ENCODE peak calls at places on chromosome 18, in seven cellular contexts. D is Peyer's patch, L is GM13977, Y is AG09319, S is psoas muscle, U is upper lobe of right lung, P is tibial artery. T is an unnamed sample.

GRCh38 chr18:59874166-59874565 is 25.6 kb upstream of the PMAIP1 start:
- DNase-seq in Y (peak), U (no peak), P (no peak), S (no peak), D (no peak), L (no peak), T (no peak)

GRCh38 chr18:31225668-31226067 is 63.0 kb upstream of the DSC1 start:
- DNase-seq in Y (no peak), D (no peak), S (no peak), U (no peak), P (no peak), L (no peak), T (no peak)

GRCh38 chr18:46341989-46342525 is 237.9 kb downstream of the HAUS1 start:
- DNase-seq in D (no peak), Y (no peak), S (no peak), U (peak), L (no peak), P (no peak), T (no peak)

GRCh38 chr18:35131387-35132283 is 90.4 kb downstream of the MAPRE2 start:
- DNase-seq in S (no peak), P (no peak), D (no peak), Y (no peak), L (no peak), U (no peak), T (no peak)

GRCh38 chr18:73670536-73670935 is 477.1 kb downstream of the FBXO15 start:
- DNase-seq in L (no peak), P (no peak), S (no peak), U (no peak), D (no peak), Y (no peak), T (no peak)

GRCh38 chr18:38318416-38318815 is 752.8 kb upstream of the CELF4 start:
- DNase-seq in U (no peak), L (no peak), Y (no peak), S (no peak), D (no peak), P (no peak), T (no peak)

GRCh38 chr18:73007195-73007934 is 139.6 kb upstream of the NETO1 start:
- DNase-seq in P (no peak), S (no peak), D (no peak), Y (no peak), L (no peak), U (no peak), T (no peak)

GRCh38 chr18:267380-267687 is 513 bp downstream of the THOC1 start:
- DNase-seq in P (no peak), Y (no peak), U (no peak), L (no peak), S (no peak), D (no peak), T (no peak)

GRCh38 chr18:55470826-55471225 is 117.2 kb downstream of the TCF4 start:
- DNase-seq in D (no peak), S (no peak), P (no peak), Y (no peak), U (no peak), L (no peak), T (no peak)

GRCh38 chr18:56538756-56539155 is 99.6 kb downstream of the TXNL1 start:
- DNase-seq in U (no peak), Y (no peak), D (no peak), L (no peak), P (no peak), S (no peak), T (no peak)

GRCh38 chr18:74501386-74501785 is 5.2 kb downstream of the CNDP2 start:
- DNase-seq in L (no peak), Y (no peak), U (no peak), P (peak), D (peak), S (no peak), T (no peak)

GRCh38 chr18:54440292-54440691 is 82.6 kb downstream of the C18orf54 start:
- DNase-seq in U (no peak), D (no peak), S (no peak), L (no peak), P (no peak), Y (no peak), T (no peak)

GRCh38 chr18:79093986-79094385 is 24.8 kb downstream of the ATP9B start:
- DNase-seq in Y (no peak), L (no peak), U (no peak), S (no peak), D (no peak), P (no peak), T (no peak)

GRCh38 chr18:59921384-59921891 is 21.6 kb downstream of the PMAIP1 start:
- DNase-seq in L (no peak), Y (no peak), D (peak), U (no peak), P (no peak), S (no peak), T (no peak)

GRCh38 chr18:61580061-61580460 is 246.8 kb downstream of the CDH20 start:
- DNase-seq in D (no peak), S (no peak), P (no peak), L (no peak), U (no peak), Y (no peak), T (no peak)

GRCh38 chr18:34122724-34123334 is 101.9 kb downstream of the NOL4 start:
- DNase-seq in L (peak), Y (peak), D (peak), S (no peak), U (no peak), P (no peak), T (peak)

GRCh38 chr18:55779711-55780590 is 192.0 kb upstream of the TCF4 start:
- DNase-seq in D (peak), U (peak), P (no peak), L (peak), Y (no peak), S (peak), T (peak)

GRCh38 chr18:37729715-37730114 is 164.1 kb upstream of the CELF4 start:
- DNase-seq in P (no peak), U (no peak), L (no peak), S (no peak), D (no peak), Y (no peak), T (no peak)

GRCh38 chr18:54712315-54712714 is 116.0 kb upstream of the RAB27B start:
- DNase-seq in S (no peak), P (no peak), L (no peak), Y (no peak), U (no peak), D (no peak), T (no peak)

GRCh38 chr18:45332911-45333310 is 282.4 kb upstream of the SLC14A2 start:
- DNase-seq in Y (no peak), S (no peak), D (no peak), P (no peak), L (no peak), U (no peak), T (no peak)

GRCh38 chr18:26088482-26088881 is 1.9 kb downstream of the SS18 start:
- DNase-seq in L (no peak), Y (no peak), U (no peak), S (no peak), D (no peak), P (no peak), T (no peak)

GRCh38 chr18:1253825-1254224 is 349.2 kb downstream of the ADCYAP1 start:
- DNase-seq in S (no peak), Y (no peak), P (no peak), D (no peak), U (no peak), L (no peak), T (no peak)

GRCh38 chr18:44123743-44124142 is 556.9 kb upstream of the SETBP1 start:
- DNase-seq in D (no peak), Y (no peak), U (no peak), P (no peak), L (no peak), S (no peak), T (no peak)

GRCh38 chr18:59149007-59149406 is 9.3 kb downstream of the SEC11C start:
- DNase-seq in S (no peak), P (no peak), U (no peak), Y (no peak), L (no peak), D (no peak), T (no peak)

GRCh38 chr18:8890957-8891464 is 185.7 kb downstream of the MTCL1 start:
- DNase-seq in D (peak), S (no peak), L (no peak), U (no peak), P (no peak), Y (peak), T (no peak)

GRCh38 chr18:54805571-54806334 is 22.5 kb upstream of the RAB27B start:
- DNase-seq in D (no peak), L (no peak), Y (no peak), U (no peak), P (no peak), S (no peak), T (no peak)

GRCh38 chr18:14978962-14979535 is 231.1 kb downstream of the ANKRD30B start:
- DNase-seq in Y (peak), U (peak), S (no peak), L (no peak), D (no peak), P (no peak), T (peak)

GRCh38 chr18:54075681-54076080 is 148.8 kb downstream of the MBD2 start:
- DNase-seq in Y (no peak), D (no peak), S (no peak), P (no peak), U (no peak), L (no peak), T (no peak)

GRCh38 chr18:45521777-45522176 is 93.5 kb upstream of the SLC14A2 start:
- DNase-seq in Y (no peak), L (peak), P (peak), S (no peak), U (no peak), D (no peak), T (no peak)

GRCh38 chr18:8799593-8799992 is 94.2 kb downstream of the MTCL1 start:
- DNase-seq in Y (no peak), D (no peak), P (no peak), L (no peak), U (no peak), S (no peak), T (no peak)

GRCh38 chr18:75638223-75638596 is 210.7 kb upstream of the SMIM21 start:
- DNase-seq in L (no peak), P (no peak), U (no peak), D (no peak), S (no peak), Y (no peak), T (no peak)
- TF ChIP-seq CTCF in L (no peak), P (no peak), U (no peak), D (no peak), S (no peak), Y (peak), T (no peak)

GRCh38 chr18:10784596-10785202 is 258.9 kb downstream of the NAPG start:
- DNase-seq in L (no peak), P (no peak), D (no peak), S (no peak), U (no peak), Y (no peak), T (no peak)
- TF ChIP-seq CTCF in L (no peak), P (no peak), D (no peak), S (no peak), U (no peak), Y (no peak), T (no peak)

DNA sequence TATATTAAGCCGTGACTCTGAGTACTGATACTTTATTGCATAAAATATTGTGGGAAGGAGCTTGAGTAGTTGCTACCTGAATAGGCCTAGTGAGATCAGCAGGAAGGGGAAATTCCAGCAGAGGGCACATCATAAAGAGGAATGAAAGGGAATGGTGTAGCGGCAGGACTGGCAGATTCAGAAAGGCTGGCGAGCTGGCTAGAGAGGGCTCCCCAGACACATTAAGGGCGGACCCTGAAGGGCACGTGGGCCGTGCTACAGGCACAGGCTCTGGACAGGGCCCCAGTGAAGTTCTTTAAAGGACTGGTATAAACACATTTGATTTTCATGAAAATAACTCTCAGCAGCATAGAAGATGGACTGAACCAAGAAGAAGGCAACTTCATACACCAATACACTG is 43.0 kb downstream of the PTPN2 start:
- DNase-seq in Y (no peak), S (no peak), D (no peak), L (no peak), P (no peak), U (no peak), T (no peak)
- TF ChIP-seq CTCF in Y (no peak), S (no peak), D (no peak), L (no peak), P (no peak), U (no peak), T (no peak)

GRCh38 chr18:48334845-48335244 is 74.3 kb downstream of the ZBTB7C start:
- DNase-seq in L (no peak), P (no peak), D (no peak), Y (no peak), U (no peak), S (no peak), T (no peak)

GRCh38 chr18:48335829-48336228 is 73.4 kb downstream of the ZBTB7C start:
- DNase-seq in S (no peak), Y (no peak), U (no peak), L (no peak), P (no peak), D (no peak), T (no peak)

GRCh38 chr18:48338915-48339314 is 70.3 kb downstream of the ZBTB7C start:
- DNase-seq in Y (no peak), L (no peak), P (no peak), S (no peak), U (no peak), D (no peak), T (no peak)

GRCh38 chr18:48337053-48337452 is 72.1 kb downstream of the ZBTB7C start:
- DNase-seq in P (peak), Y (no peak), D (no peak), S (no peak), U (no peak), L (no peak), T (no peak)

GRCh38 chr18:48336332-48336731 is 72.9 kb downstream of the ZBTB7C start:
- DNase-seq in L (no peak), S (no peak), U (no peak), D (no peak), P (no peak), Y (no peak), T (no peak)
- TF ChIP-seq CTCF in L (no peak), S (peak), U (peak), D (no peak), P (peak), Y (no peak), T (no peak)

GRCh38 chr18:11859903-11860407 is 8.7 kb downstream of the CHMP1B start:
- DNase-seq in S (no peak), P (no peak), D (peak), U (no peak), L (no peak), Y (no peak), T (no peak)
- TF ChIP-seq CTCF in S (peak), P (no peak), D (no peak), U (no peak), L (no peak), Y (no peak), T (no peak)

GRCh38 chr18:6414118-6414722 is 491 bp downstream of the L3MBTL4 start:
- DNase-seq in Y (no peak), P (peak), S (peak), D (peak), L (peak), U (peak), T (peak)
- TF ChIP-seq CTCF in Y (no peak), P (no peak), S (no peak), D (peak), L (peak), U (peak), T (no peak)

DNA sequence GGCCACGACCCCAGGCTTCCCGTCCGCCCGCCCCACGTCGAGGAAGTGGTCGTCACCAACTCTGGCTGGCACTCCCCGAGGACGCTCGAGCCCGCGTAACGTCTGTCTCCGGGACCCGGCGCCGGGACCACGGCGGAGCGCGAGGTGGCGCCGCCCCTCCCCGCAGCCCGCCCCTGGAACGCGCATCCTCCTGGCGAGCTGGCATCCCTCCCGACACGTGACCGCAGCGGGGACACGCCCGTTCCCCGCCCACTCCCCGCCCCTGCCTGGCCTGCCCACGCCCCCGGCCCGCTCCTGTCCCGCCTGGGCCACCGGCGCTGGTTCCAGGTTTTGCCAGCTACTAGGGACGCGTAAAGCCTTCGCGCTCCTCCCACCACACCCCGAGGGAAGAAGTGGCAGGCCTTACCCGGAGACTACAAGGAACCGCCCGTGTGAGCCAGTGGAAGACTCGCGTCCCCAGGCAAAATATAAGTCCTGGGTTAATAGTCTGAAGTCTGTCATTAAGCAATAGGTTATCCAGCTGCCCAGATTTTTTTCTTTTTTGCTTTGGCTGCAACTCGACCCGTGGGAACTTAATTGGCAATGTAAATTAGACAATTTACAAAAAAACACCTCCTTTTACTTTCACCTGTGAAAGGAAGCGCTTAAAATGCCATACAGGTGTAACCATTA is at the start of gene OSBPL1A:
- DNase-seq in P (peak), Y (peak), U (peak), S (peak), L (peak), D (peak), T (peak)
- TF ChIP-seq CTCF in P (no peak), Y (no peak), U (no peak), S (no peak), L (no peak), D (no peak), T (no peak)

DNA sequence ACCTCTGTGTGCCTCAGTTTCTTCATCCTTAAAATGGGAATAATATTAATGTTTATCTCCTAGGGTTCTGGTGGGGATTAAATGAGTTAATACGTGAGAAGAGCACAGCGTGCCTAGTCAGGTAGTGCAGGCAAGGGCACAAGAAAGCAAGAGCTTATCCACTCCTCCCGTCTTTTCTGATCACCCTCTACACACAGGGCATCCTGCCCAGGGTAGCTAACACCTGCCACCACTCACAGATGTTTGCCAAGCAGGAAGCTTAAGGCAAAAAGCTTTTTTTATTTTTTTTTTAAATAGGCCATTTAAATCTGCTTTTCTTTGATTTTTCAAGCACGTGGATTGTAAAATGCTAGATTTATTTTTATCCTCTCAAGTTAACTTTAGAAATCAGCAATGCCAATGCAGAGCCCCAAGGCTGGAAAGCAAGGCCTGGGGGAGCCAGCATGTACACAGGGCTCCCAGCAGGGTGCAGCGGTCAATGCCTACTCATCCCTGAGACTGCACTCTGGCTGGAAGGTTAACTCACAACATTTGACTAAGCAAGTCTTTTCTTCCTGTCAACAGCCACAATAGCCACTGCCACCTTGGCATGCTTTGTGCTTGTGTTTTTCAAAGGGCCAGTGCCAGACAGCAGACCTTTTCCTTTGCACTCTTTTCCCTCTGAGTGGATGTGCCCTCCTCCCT is 86.5 kb upstream of the ACAA2 start:
- DNase-seq in L (no peak), P (no peak), Y (no peak), D (no peak), U (no peak), S (no peak), T (peak)
- TF ChIP-seq CTCF in L (no peak), P (no peak), Y (no peak), D (peak), U (no peak), S (no peak), T (no peak)

DNA sequence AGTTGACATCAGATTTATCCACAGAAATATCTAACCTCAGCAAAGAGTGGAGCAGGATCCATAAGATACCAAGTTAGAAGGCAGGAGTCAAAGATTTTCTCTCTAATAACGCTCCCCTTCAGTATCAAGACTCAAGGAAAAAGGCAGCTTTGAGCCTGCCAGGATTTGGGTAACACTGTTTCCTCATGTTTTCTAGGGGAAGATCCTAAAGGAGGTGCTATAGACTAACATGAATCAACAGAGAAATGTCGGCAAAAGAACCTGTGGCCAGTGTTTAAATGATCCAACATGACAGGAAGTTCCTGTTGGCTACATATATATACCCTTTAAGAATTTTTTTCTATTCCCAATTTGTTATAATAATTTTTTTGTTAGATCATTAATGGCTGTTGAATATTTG is 402.3 kb downstream of the TGIF1 start:
- DNase-seq in D (no peak), P (no peak), L (no peak), Y (no peak), U (no peak), S (no peak), T (no peak)
- TF ChIP-seq CTCF in D (no peak), P (no peak), L (no peak), Y (no peak), U (no peak), S (no peak), T (no peak)

GRCh38 chr18:57859314-57859713 is 56.2 kb upstream of the ATP8B1 start:
- DNase-seq in L (peak), D (no peak), U (no peak), Y (no peak), S (no peak), P (no peak), T (no peak)

GRCh38 chr18:57863706-57864105 is 60.6 kb upstream of the ATP8B1 start:
- DNase-seq in D (no peak), L (no peak), Y (no peak), S (no peak), P (no peak), U (no peak), T (no peak)

GRCh38 chr18:57869228-57869627 is 66.1 kb upstream of the ATP8B1 start:
- DNase-seq in Y (no peak), S (no peak), L (no peak), D (no peak), P (no peak), U (no peak), T (no peak)

DNA sequence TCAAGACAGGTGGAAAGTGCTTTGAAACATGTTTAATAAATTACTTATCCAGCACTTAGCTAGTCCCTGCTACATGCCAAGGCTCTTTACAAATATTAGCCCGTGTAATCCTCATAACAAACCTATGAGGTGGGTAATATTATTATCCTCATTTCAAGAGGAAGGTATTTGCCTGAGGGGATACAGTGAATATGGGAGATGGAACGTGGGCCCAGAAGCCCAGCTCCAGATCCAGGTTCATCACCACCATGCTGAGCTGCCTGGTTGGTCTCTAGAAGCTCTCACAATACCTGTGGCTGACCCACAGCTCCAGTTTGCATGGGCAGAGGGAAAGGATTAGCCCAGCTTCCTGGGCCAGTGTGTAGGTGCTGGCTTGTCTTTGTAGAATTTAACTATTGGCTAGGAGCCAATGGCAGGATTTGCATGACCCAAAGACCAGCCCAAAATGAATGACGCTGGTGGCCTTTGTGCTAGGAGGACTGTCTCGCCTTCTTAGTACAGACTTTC is 61.6 kb upstream of the ATP8B1 start:
- DNase-seq in U (no peak), L (no peak), Y (no peak), S (no peak), P (no peak), D (no peak), T (no peak)
- TF ChIP-seq CTCF in U (no peak), L (no peak), Y (no peak), S (no peak), P (no peak), D (no peak), T (no peak)